ENCODE peak calls at places on chromosomes 5 and 9, in nine cellular contexts. One of them, this sample, is unnamed.
A peak's percentile ranks its signal among the peaks of the same experiment; 100 is the strongest.

GRCh38 chr5:72194846-72195245 is 87.6 kb downstream of the MAP1B start:
- DNase-seq in mammary epithelial cell: no peak
- DNase-seq in PC-3: no peak
- DNase-seq in fibroblast of lung: no peak
- DNase-seq in sigmoid colon: no peak
- DNase-seq in lower lobe of right lung: no peak
- DNase-seq in substantia nigra: no peak
- DNase-seq in CD4-positive, alpha-beta T cell: no peak
- DNase-seq in testis: no peak
- DNase-seq in this sample: no peak

GRCh38 chr5:135445306-135445940 is 1.7 kb downstream of the DCANP1 start:
- DNase-seq in mammary epithelial cell: no peak
- DNase-seq in PC-3: no peak
- DNase-seq in fibroblast of lung: no peak
- DNase-seq in sigmoid colon: peak; percentile 48
- DNase-seq in lower lobe of right lung: no peak
- DNase-seq in substantia nigra: no peak
- DNase-seq in CD4-positive, alpha-beta T cell: no peak
- DNase-seq in testis: no peak
- DNase-seq in this sample: no peak

GRCh38 chr5:140239939-140240700 is 62.8 kb downstream of the PFDN1 start:
- DNase-seq in mammary epithelial cell: no peak
- DNase-seq in PC-3: peak; percentile 69
- DNase-seq in fibroblast of lung: peak; percentile 65
- DNase-seq in sigmoid colon: peak; percentile 81
- DNase-seq in lower lobe of right lung: peak; percentile 66
- DNase-seq in substantia nigra: peak; percentile 40
- DNase-seq in CD4-positive, alpha-beta T cell: peak; percentile 37
- DNase-seq in testis: peak; percentile 78
- DNase-seq in this sample: no peak

GRCh38 chr5:39518516-39518915 is 93.7 kb upstream of the DAB2 start:
- DNase-seq in mammary epithelial cell: no peak
- DNase-seq in PC-3: peak; percentile 59
- DNase-seq in fibroblast of lung: peak; percentile 74
- DNase-seq in sigmoid colon: no peak
- DNase-seq in lower lobe of right lung: no peak
- DNase-seq in substantia nigra: no peak
- DNase-seq in CD4-positive, alpha-beta T cell: no peak
- DNase-seq in testis: no peak
- DNase-seq in this sample: no peak

GRCh38 chr9:18896531-18897179 is 136.4 kb downstream of the SAXO1 start:
- DNase-seq in mammary epithelial cell: peak; percentile 30
- DNase-seq in PC-3: no peak
- DNase-seq in fibroblast of lung: no peak
- DNase-seq in sigmoid colon: no peak
- DNase-seq in lower lobe of right lung: no peak
- DNase-seq in substantia nigra: no peak
- DNase-seq in CD4-positive, alpha-beta T cell: no peak
- DNase-seq in testis: no peak
- DNase-seq in this sample: no peak

GRCh38 chr9:109817846-109818472 is 38.0 kb downstream of the PALM2AKAP2 start:
- DNase-seq in mammary epithelial cell: peak; percentile 87
- DNase-seq in PC-3: peak; percentile 94
- DNase-seq in fibroblast of lung: peak; percentile 98
- DNase-seq in sigmoid colon: peak; percentile 86
- DNase-seq in lower lobe of right lung: no peak
- DNase-seq in substantia nigra: peak; percentile 10
- DNase-seq in CD4-positive, alpha-beta T cell: no peak
- DNase-seq in testis: peak; percentile 89
- DNase-seq in this sample: peak; percentile 21

GRCh38 chr9:128689293-128689770 is 310 bp downstream of the SET start:
- DNase-seq in mammary epithelial cell: no peak
- DNase-seq in PC-3: no peak
- DNase-seq in fibroblast of lung: peak; percentile 44
- DNase-seq in sigmoid colon: peak; percentile 78
- DNase-seq in lower lobe of right lung: peak; percentile 81
- DNase-seq in substantia nigra: peak; percentile 47
- DNase-seq in CD4-positive, alpha-beta T cell: peak; percentile 49
- DNase-seq in testis: peak; percentile 46
- DNase-seq in this sample: no peak

GRCh38 chr5:84088996-84089395 is 295.7 kb downstream of the EDIL3 start:
- DNase-seq in mammary epithelial cell: no peak
- DNase-seq in PC-3: peak; percentile 63
- DNase-seq in fibroblast of lung: peak; percentile 65
- DNase-seq in sigmoid colon: no peak
- DNase-seq in lower lobe of right lung: no peak
- DNase-seq in substantia nigra: no peak
- DNase-seq in CD4-positive, alpha-beta T cell: no peak
- DNase-seq in testis: peak; percentile 76
- DNase-seq in this sample: no peak

GRCh38 chr9:9341203-9341602 is 1271.6 kb downstream of the PTPRD start:
- DNase-seq in mammary epithelial cell: no peak
- DNase-seq in PC-3: no peak
- DNase-seq in fibroblast of lung: no peak
- DNase-seq in sigmoid colon: no peak
- DNase-seq in lower lobe of right lung: no peak
- DNase-seq in substantia nigra: no peak
- DNase-seq in CD4-positive, alpha-beta T cell: no peak
- DNase-seq in testis: no peak
- DNase-seq in this sample: peak; percentile 20

GRCh38 chr5:137733011-137733410 is 2.9 kb downstream of the KLHL3 start:
- DNase-seq in mammary epithelial cell: no peak
- DNase-seq in PC-3: peak; percentile 39
- DNase-seq in fibroblast of lung: no peak
- DNase-seq in sigmoid colon: no peak
- DNase-seq in lower lobe of right lung: no peak
- DNase-seq in substantia nigra: no peak
- DNase-seq in CD4-positive, alpha-beta T cell: no peak
- DNase-seq in testis: no peak
- DNase-seq in this sample: no peak

GRCh38 chr5:1893754-1894153 is 11.0 kb upstream of the IRX4 start:
- DNase-seq in mammary epithelial cell: no peak
- DNase-seq in PC-3: no peak
- DNase-seq in fibroblast of lung: no peak
- DNase-seq in sigmoid colon: no peak
- DNase-seq in lower lobe of right lung: no peak
- DNase-seq in substantia nigra: no peak
- DNase-seq in CD4-positive, alpha-beta T cell: no peak
- DNase-seq in testis: no peak
- DNase-seq in this sample: no peak

GRCh38 chr5:140833993-140834392 is at the start of gene PCDHA7:
- DNase-seq in mammary epithelial cell: peak; percentile 11
- DNase-seq in PC-3: no peak
- DNase-seq in fibroblast of lung: peak; percentile 32
- DNase-seq in sigmoid colon: no peak
- DNase-seq in lower lobe of right lung: no peak
- DNase-seq in substantia nigra: no peak
- DNase-seq in CD4-positive, alpha-beta T cell: no peak
- DNase-seq in testis: no peak
- DNase-seq in this sample: no peak

GRCh38 chr9:126986506-126986951 is 71.9 kb downstream of the RALGPS1 start:
- DNase-seq in mammary epithelial cell: peak; percentile 44
- DNase-seq in PC-3: peak; percentile 63
- DNase-seq in fibroblast of lung: peak; percentile 31
- DNase-seq in sigmoid colon: no peak
- DNase-seq in lower lobe of right lung: no peak
- DNase-seq in substantia nigra: no peak
- DNase-seq in CD4-positive, alpha-beta T cell: peak; percentile 8
- DNase-seq in testis: no peak
- DNase-seq in this sample: no peak

GRCh38 chr9:3977388-3977787 is 322.5 kb downstream of the GLIS3 start:
- DNase-seq in mammary epithelial cell: no peak
- DNase-seq in PC-3: no peak
- DNase-seq in fibroblast of lung: no peak
- DNase-seq in sigmoid colon: no peak
- DNase-seq in lower lobe of right lung: no peak
- DNase-seq in substantia nigra: no peak
- DNase-seq in CD4-positive, alpha-beta T cell: no peak
- DNase-seq in testis: no peak
- DNase-seq in this sample: no peak

GRCh38 chr9:3980771-3981170 is 319.1 kb downstream of the GLIS3 start:
- DNase-seq in mammary epithelial cell: no peak
- DNase-seq in PC-3: no peak
- DNase-seq in fibroblast of lung: peak; percentile 54
- DNase-seq in sigmoid colon: no peak
- DNase-seq in lower lobe of right lung: no peak
- DNase-seq in substantia nigra: no peak
- DNase-seq in CD4-positive, alpha-beta T cell: no peak
- DNase-seq in testis: peak; percentile 60
- DNase-seq in this sample: no peak

GRCh38 chr9:3981897-3982296 is 318.0 kb downstream of the GLIS3 start:
- DNase-seq in mammary epithelial cell: no peak
- DNase-seq in PC-3: no peak
- DNase-seq in fibroblast of lung: no peak
- DNase-seq in sigmoid colon: no peak
- DNase-seq in lower lobe of right lung: no peak
- DNase-seq in substantia nigra: no peak
- DNase-seq in CD4-positive, alpha-beta T cell: no peak
- DNase-seq in testis: no peak
- DNase-seq in this sample: no peak

GRCh38 chr9:3986060-3986459 is 313.8 kb downstream of the GLIS3 start:
- DNase-seq in mammary epithelial cell: no peak
- DNase-seq in PC-3: no peak
- DNase-seq in fibroblast of lung: no peak
- DNase-seq in sigmoid colon: no peak
- DNase-seq in lower lobe of right lung: no peak
- DNase-seq in substantia nigra: no peak
- DNase-seq in CD4-positive, alpha-beta T cell: no peak
- DNase-seq in testis: no peak
- DNase-seq in this sample: no peak

GRCh38 chr9:3980212-3980611 is 319.7 kb downstream of the GLIS3 start:
- DNase-seq in mammary epithelial cell: no peak
- DNase-seq in PC-3: no peak
- DNase-seq in fibroblast of lung: no peak
- DNase-seq in sigmoid colon: no peak
- DNase-seq in lower lobe of right lung: no peak
- DNase-seq in substantia nigra: no peak
- DNase-seq in CD4-positive, alpha-beta T cell: no peak
- DNase-seq in testis: no peak
- DNase-seq in this sample: no peak
- H3K27ac ChIP-seq in mammary epithelial cell: no peak overlapping the region
- H3K27ac ChIP-seq in PC-3: no peak overlapping the region
- H3K27ac ChIP-seq in fibroblast of lung: no peak overlapping the region
- H3K27ac ChIP-seq in sigmoid colon: no peak overlapping the region
- H3K27ac ChIP-seq in lower lobe of right lung: no peak overlapping the region
- H3K27ac ChIP-seq in substantia nigra: no peak overlapping the region
- H3K27ac ChIP-seq in CD4-positive, alpha-beta T cell: no peak overlapping the region
- H3K27ac ChIP-seq in testis: no peak overlapping the region
- H3K27ac ChIP-seq in this sample: no peak overlapping the region

DNA sequence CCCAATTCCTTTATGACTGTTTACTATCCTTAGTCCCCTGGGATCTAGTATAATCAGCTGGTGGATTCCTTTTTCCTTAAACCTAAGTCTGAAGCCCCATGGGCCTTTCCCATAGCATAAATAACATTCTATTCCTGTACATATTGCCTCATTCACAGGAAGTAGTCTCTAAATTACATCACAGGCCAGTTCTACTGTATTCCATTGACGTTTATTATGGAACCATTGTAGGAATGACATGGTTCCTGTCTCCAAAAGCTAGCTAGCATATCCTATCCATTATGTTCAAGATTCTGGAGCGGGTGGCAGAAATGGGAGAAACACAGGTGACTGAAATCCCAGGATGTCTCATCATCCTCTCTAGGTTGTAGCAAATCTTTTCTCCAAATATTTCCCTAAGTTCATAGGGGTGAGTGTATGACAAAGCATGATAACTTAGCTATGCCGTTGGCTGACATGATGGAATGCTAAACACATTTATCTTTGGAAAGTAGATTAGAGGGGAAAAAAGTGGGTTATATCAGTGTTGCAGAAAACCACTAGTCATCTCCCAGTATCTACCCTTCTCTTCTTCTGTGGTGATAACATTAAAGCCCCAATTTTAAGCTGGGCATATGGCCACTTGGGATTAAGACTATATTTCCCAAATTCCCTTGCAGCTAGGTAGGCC is 140.1 kb downstream of the FGF1 start:
- DNase-seq in mammary epithelial cell: no peak
- DNase-seq in PC-3: no peak
- DNase-seq in fibroblast of lung: peak; percentile 64
- DNase-seq in sigmoid colon: no peak
- DNase-seq in lower lobe of right lung: no peak
- DNase-seq in substantia nigra: no peak
- DNase-seq in CD4-positive, alpha-beta T cell: no peak
- DNase-seq in testis: no peak
- DNase-seq in this sample: no peak
- H3K27ac ChIP-seq in mammary epithelial cell: no peak overlapping the region
- H3K27ac ChIP-seq in PC-3: no peak overlapping the region
- H3K27ac ChIP-seq in fibroblast of lung: no peak overlapping the region
- H3K27ac ChIP-seq in sigmoid colon: no peak overlapping the region
- H3K27ac ChIP-seq in lower lobe of right lung: no peak overlapping the region
- H3K27ac ChIP-seq in substantia nigra: no peak overlapping the region
- H3K27ac ChIP-seq in CD4-positive, alpha-beta T cell: no peak overlapping the region
- H3K27ac ChIP-seq in testis: no peak overlapping the region
- H3K27ac ChIP-seq in this sample: no peak overlapping the region

GRCh38 chr5:125410501-125411162 is 664.2 kb upstream of the ZNF608 start:
- DNase-seq in mammary epithelial cell: peak; percentile 46
- DNase-seq in PC-3: peak; percentile 46
- DNase-seq in fibroblast of lung: peak; percentile 63
- DNase-seq in sigmoid colon: no peak
- DNase-seq in lower lobe of right lung: no peak
- DNase-seq in substantia nigra: no peak
- DNase-seq in CD4-positive, alpha-beta T cell: no peak
- DNase-seq in testis: no peak
- DNase-seq in this sample: no peak
- H3K27ac ChIP-seq in mammary epithelial cell: peak overlapping the region; percentile 99
- H3K27ac ChIP-seq in PC-3: peak overlapping the region; percentile 96
- H3K27ac ChIP-seq in fibroblast of lung: peak overlapping the region; percentile 49
- H3K27ac ChIP-seq in sigmoid colon: peak overlapping the region; percentile 79
- H3K27ac ChIP-seq in lower lobe of right lung: peak overlapping the region; percentile 63
- H3K27ac ChIP-seq in substantia nigra: peak overlapping the region; percentile 93
- H3K27ac ChIP-seq in CD4-positive, alpha-beta T cell: no peak overlapping the region
- H3K27ac ChIP-seq in testis: no peak overlapping the region
- H3K27ac ChIP-seq in this sample: peak overlapping the region; percentile 86

DNA sequence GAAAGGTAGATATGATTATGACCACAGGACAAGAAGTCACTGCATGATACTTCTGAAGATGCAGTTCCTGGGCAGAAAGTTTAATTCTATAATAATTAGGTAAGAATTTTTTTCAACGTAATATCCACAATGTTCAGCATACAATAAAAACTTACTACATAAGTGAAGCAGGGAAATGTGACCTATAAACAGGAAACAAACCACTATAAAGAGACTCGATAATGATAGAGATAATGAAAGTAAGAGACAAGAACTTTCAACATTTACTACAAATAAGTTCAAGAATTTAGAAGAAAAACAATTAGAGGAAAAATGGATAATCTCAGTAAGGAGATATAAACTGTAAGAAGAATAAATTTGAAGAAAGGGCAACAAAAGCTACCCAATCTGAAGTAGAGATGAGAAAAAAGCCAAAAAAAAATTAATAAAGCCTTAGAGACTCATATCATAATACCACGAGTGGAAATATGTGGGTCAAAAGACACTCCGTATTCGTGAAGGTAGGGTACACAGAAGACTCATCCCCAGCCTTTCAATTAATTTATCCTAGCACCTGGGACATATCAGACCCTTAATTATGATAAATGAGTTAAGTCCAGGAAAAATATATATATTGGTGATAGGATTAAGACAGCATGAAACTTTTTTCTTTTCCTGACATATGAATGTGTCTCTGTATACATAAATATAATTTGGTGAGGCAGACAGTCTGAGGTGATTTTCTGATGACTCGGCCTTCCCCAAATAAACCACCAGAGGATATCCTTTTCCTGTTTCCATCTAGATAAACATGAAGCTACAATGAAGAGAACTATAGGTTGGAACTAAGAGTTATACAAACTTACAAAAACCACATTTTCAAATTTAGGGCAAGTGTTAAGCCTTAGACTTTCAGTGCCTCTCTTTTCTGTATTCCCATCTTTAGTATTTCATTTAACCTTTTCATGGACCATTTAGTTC is 120.4 kb downstream of the RAPGEF6 start:
- DNase-seq in mammary epithelial cell: peak; percentile 44
- DNase-seq in PC-3: peak; percentile 42
- DNase-seq in fibroblast of lung: no peak
- DNase-seq in sigmoid colon: no peak
- DNase-seq in lower lobe of right lung: no peak
- DNase-seq in substantia nigra: no peak
- DNase-seq in CD4-positive, alpha-beta T cell: no peak
- DNase-seq in testis: no peak
- DNase-seq in this sample: no peak
- H3K27ac ChIP-seq in mammary epithelial cell: no peak overlapping the region
- H3K27ac ChIP-seq in PC-3: no peak overlapping the region
- H3K27ac ChIP-seq in fibroblast of lung: no peak overlapping the region
- H3K27ac ChIP-seq in sigmoid colon: no peak overlapping the region
- H3K27ac ChIP-seq in lower lobe of right lung: peak overlapping the region; percentile 33
- H3K27ac ChIP-seq in substantia nigra: no peak overlapping the region
- H3K27ac ChIP-seq in CD4-positive, alpha-beta T cell: peak overlapping the region; percentile 36
- H3K27ac ChIP-seq in testis: no peak overlapping the region
- H3K27ac ChIP-seq in this sample: no peak overlapping the region

This sample was measured in caudate nucleus.